ENCODE peak calls at places on chromosomes 1 and 21, in eight cellular contexts. F is AG04449, X is ascending aorta, P is MM.1S, G is endothelial cell, K is AG10803, T is sigmoid colon, B is AG04450. D is an unnamed sample.

GRCh38 chr1:241442686-241443085 is 76.9 kb downstream of the FH start:
- DNase-seq in X (no peak), B (no peak), T (no peak), K (no peak), F (no peak), P (no peak), G (no peak), D (no peak)

GRCh38 chr1:33347650-33347992 is 26.7 kb upstream of the A3GALT2 start:
- DNase-seq in X (no peak), G (no peak), K (peak), T (peak), F (no peak), P (no peak), B (no peak), D (no peak)

GRCh38 chr1:52523376-52523775 is 29.5 kb downstream of the TUT4 start:
- DNase-seq in K (peak), B (peak), T (no peak), G (no peak), X (no peak), P (peak), F (peak), D (no peak)

GRCh38 chr1:9639190-9639589 is 12.3 kb upstream of the PIK3CD start:
- DNase-seq in G (no peak), F (no peak), P (no peak), K (no peak), B (no peak), X (no peak), T (no peak), D (no peak)

GRCh38 chr1:116433283-116434257 is 60.5 kb downstream of the ATP1A1 start:
- DNase-seq in T (no peak), B (no peak), P (no peak), X (no peak), K (peak), G (no peak), F (no peak), D (no peak)

GRCh38 chr21:16588433-16588860 is 858.7 kb downstream of the USP25 start:
- DNase-seq in B (peak), T (peak), F (peak), X (peak), K (peak), P (no peak), G (peak), D (peak)

GRCh38 chr1:108000620-108001105 is 35.7 kb upstream of the VAV3 start:
- DNase-seq in F (no peak), K (peak), B (peak), P (no peak), T (peak), X (no peak), G (no peak), D (no peak)

GRCh38 chr1:184910596-184910995 is 63.7 kb downstream of the NIBAN1 start:
- DNase-seq in F (no peak), T (peak), X (no peak), B (no peak), G (no peak), K (peak), P (no peak), D (no peak)

GRCh38 chr1:112557385-112557784 is 48.6 kb downstream of the WNT2B start:
- DNase-seq in G (no peak), T (no peak), K (peak), F (no peak), B (no peak), X (no peak), P (no peak), D (no peak)

GRCh38 chr1:9792156-9793042 is 31.4 kb downstream of the CLSTN1 start:
- DNase-seq in G (no peak), T (peak), B (no peak), K (peak), P (no peak), X (no peak), F (no peak), D (no peak)

GRCh38 chr1:183604811-183605210 is 14.6 kb upstream of the NCF2 start:
- DNase-seq in B (no peak), P (no peak), X (no peak), T (no peak), F (no peak), K (no peak), G (no peak), D (no peak)

GRCh38 chr1:1462318-1462966 is 9.1 kb upstream of the ATAD3B start:
- DNase-seq in F (no peak), T (no peak), X (no peak), G (no peak), K (peak), P (peak), B (no peak), D (no peak)

GRCh38 chr1:218718977-218719376 is 373.8 kb downstream of the TGFB2 start:
- DNase-seq in G (no peak), K (no peak), B (peak), T (no peak), X (no peak), P (no peak), F (peak), D (no peak)

GRCh38 chr1:18816808-18817207 is 42.7 kb downstream of the TAS1R2 start:
- DNase-seq in T (no peak), G (no peak), P (no peak), K (peak), F (no peak), X (no peak), B (no peak), D (no peak)

GRCh38 chr21:46569071-46569470 is 35.8 kb downstream of the S100B start:
- DNase-seq in G (no peak), B (no peak), T (no peak), P (no peak), X (no peak), F (peak), K (peak), D (no peak)

GRCh38 chr1:227846265-227846858 is 30.9 kb downstream of the PRSS38 start:
- DNase-seq in X (no peak), T (no peak), F (no peak), K (no peak), G (no peak), P (no peak), B (no peak), D (no peak)

GRCh38 chr1:93992190-93992589 is 83.0 kb upstream of the GCLM start:
- DNase-seq in X (no peak), T (no peak), F (no peak), P (no peak), G (no peak), K (no peak), B (no peak), D (no peak)

GRCh38 chr1:17369466-17369865 is 2.5 kb upstream of the PADI6 start:
- DNase-seq in F (peak), B (no peak), K (peak), G (no peak), T (no peak), X (no peak), P (no peak), D (no peak)

GRCh38 chr1:66331641-66332523 is 202.1 kb upstream of the SGIP1 start:
- DNase-seq in X (no peak), G (peak), F (peak), T (peak), K (peak), P (peak), B (peak), D (no peak)

GRCh38 chr21:25871566-25871965 is 136.8 kb downstream of the GABPA start:
- DNase-seq in P (no peak), K (no peak), B (no peak), F (no peak), T (no peak), G (peak), X (no peak), D (no peak)

GRCh38 chr1:214550339-214551051 is 907 bp downstream of the PTPN14 start:
- DNase-seq in P (no peak), T (no peak), G (no peak), K (no peak), X (no peak), F (no peak), B (no peak), D (no peak)

GRCh38 chr1:153789478-153790148 is 14.4 kb downstream of the SLC27A3 start:
- DNase-seq in X (no peak), B (no peak), K (no peak), G (no peak), T (peak), F (no peak), P (peak), D (no peak)

GRCh38 chr1:75588779-75589475 is 22.0 kb downstream of the SLC44A5 start:
- DNase-seq in T (no peak), G (no peak), B (no peak), F (no peak), X (no peak), P (no peak), K (no peak), D (no peak)

GRCh38 chr1:219189942-219190341 is 16.3 kb downstream of the LYPLAL1 start:
- DNase-seq in G (no peak), K (no peak), B (no peak), T (no peak), F (no peak), X (no peak), P (no peak), D (no peak)

GRCh38 chr1:185645686-185646085 is 88.5 kb upstream of the HMCN1 start:
- DNase-seq in G (no peak), K (peak), F (no peak), T (no peak), B (no peak), P (no peak), X (no peak), D (no peak)

GRCh38 chr1:27575861-27576331 is 28.0 kb downstream of the AHDC1 start:
- DNase-seq in G (peak), F (no peak), P (peak), K (no peak), B (no peak), T (peak), X (no peak), D (peak)

GRCh38 chr21:29888437-29888836 is 51.4 kb downstream of the GRIK1 start:
- DNase-seq in X (no peak), F (no peak), P (no peak), T (no peak), B (no peak), G (no peak), K (peak), D (no peak)

GRCh38 chr1:184257873-184258272 is 129.0 kb upstream of the C1orf21 start:
- DNase-seq in T (no peak), G (no peak), K (no peak), X (no peak), B (no peak), P (no peak), F (no peak), D (no peak)

GRCh38 chr1:15187175-15187810 is 33.7 kb downstream of the TMEM51 start:
- DNase-seq in B (no peak), X (no peak), G (no peak), P (no peak), F (no peak), T (no peak), K (no peak), D (no peak)

GRCh38 chr1:223316082-223316481 is 47.9 kb downstream of the SUSD4 start:
- DNase-seq in X (no peak), G (no peak), B (no peak), K (no peak), F (no peak), P (no peak), T (no peak), D (no peak)

GRCh38 chr21:26835027-26835713 is 10.0 kb downstream of the ADAMTS1 start:
- DNase-seq in K (peak), T (peak), B (no peak), X (no peak), G (no peak), F (peak), P (no peak), D (no peak)

GRCh38 chr1:4557949-4558348 is 96.5 kb upstream of the AJAP1 start:
- DNase-seq in X (no peak), T (no peak), F (no peak), K (no peak), G (no peak), P (no peak), B (no peak), D (no peak)

GRCh38 chr1:11535761-11536572 is 57.0 kb downstream of the DISP3 start:
- DNase-seq in P (no peak), B (no peak), K (no peak), T (no peak), F (no peak), G (no peak), X (no peak), D (no peak)

GRCh38 chr1:209989525-209989924 is 51.5 kb downstream of the SYT14 start:
- DNase-seq in F (no peak), G (no peak), P (peak), T (no peak), K (peak), B (no peak), X (no peak), D (no peak)
- TF ChIP-seq CTCF in F (no peak), G (no peak), P (peak), T (peak), K (peak), B (peak), X (no peak), D (peak)

GRCh38 chr1:242828199-242828598 is 303.7 kb upstream of the PLD5 start:
- DNase-seq in K (no peak), B (no peak), G (no peak), F (no peak), X (no peak), P (no peak), T (no peak), D (no peak)
- TF ChIP-seq CTCF in K (no peak), B (no peak), G (no peak), F (no peak), X (no peak), P (no peak), T (no peak), D (no peak)

GRCh38 chr1:37514350-37515184 is at the start of gene MEAF6:
- DNase-seq in B (peak), T (peak), X (peak), G (peak), P (peak), F (no peak), K (peak), D (peak)

GRCh38 chr1:37506740-37507139 is 7.8 kb downstream of the MEAF6 start:
- DNase-seq in F (no peak), B (no peak), T (no peak), K (no peak), G (no peak), P (no peak), X (no peak), D (no peak)

GRCh38 chr1:37513795-37514349 is 694 bp downstream of the MEAF6 start:
- DNase-seq in F (no peak), B (no peak), P (peak), T (no peak), X (no peak), G (peak), K (no peak), D (peak)

GRCh38 chr1:37509181-37509580 is 5.4 kb downstream of the MEAF6 start:
- DNase-seq in G (no peak), B (no peak), T (no peak), F (no peak), X (no peak), P (peak), K (peak), D (no peak)
- TF ChIP-seq CTCF in G (no peak), B (peak), T (no peak), F (peak), X (no peak), P (peak), K (peak), D (peak)

GRCh38 chr1:7287013-7287412 is 484.1 kb upstream of the VAMP3 start:
- DNase-seq in F (no peak), T (no peak), K (no peak), X (no peak), P (no peak), G (no peak), B (no peak), D (no peak)
- TF ChIP-seq CTCF in F (no peak), T (no peak), K (no peak), X (no peak), P (no peak), G (no peak), B (no peak), D (no peak)

GRCh38 chr1:44302557-44302956 is 52.5 kb downstream of the ERI3 start:
- DNase-seq in G (no peak), B (no peak), T (no peak), K (no peak), P (no peak), X (no peak), F (no peak), D (no peak)
- TF ChIP-seq CTCF in G (no peak), B (no peak), T (no peak), K (no peak), P (no peak), X (no peak), F (no peak), D (no peak)

GRCh38 chr1:50109647-50110075 is 941 bp downstream of the ELAVL4 start:
- DNase-seq in F (no peak), T (no peak), P (no peak), G (no peak), K (peak), B (no peak), X (no peak), D (no peak)

GRCh38 chr1:50108497-50109073 is at the start of gene ELAVL4:
- DNase-seq in P (no peak), B (no peak), K (no peak), X (no peak), F (no peak), T (no peak), G (no peak), D (no peak)

GRCh38 chr1:50103615-50104081 is 5.1 kb upstream of the ELAVL4 start:
- DNase-seq in G (no peak), X (no peak), P (no peak), B (no peak), F (no peak), T (no peak), K (no peak), D (no peak)

GRCh38 chr1:50106095-50106761 is 2.5 kb upstream of the ELAVL4 start:
- DNase-seq in G (no peak), X (no peak), T (no peak), K (no peak), P (no peak), B (no peak), F (no peak), D (no peak)

GRCh38 chr1:50105430-50105829 is 3.3 kb upstream of the ELAVL4 start:
- DNase-seq in X (no peak), P (no peak), T (no peak), K (no peak), B (no peak), G (no peak), F (no peak), D (no peak)
- TF ChIP-seq CTCF in X (no peak), P (peak), T (no peak), K (no peak), B (no peak), G (peak), F (no peak), D (peak)

GRCh38 chr1:232164078-232164963 is 465.6 kb downstream of the SIPA1L2 start:
- DNase-seq in T (no peak), K (peak), F (no peak), P (no peak), G (no peak), X (no peak), B (no peak), D (no peak)

GRCh38 chr1:232162001-232162400 is 467.9 kb downstream of the SIPA1L2 start:
- DNase-seq in F (no peak), X (no peak), G (no peak), T (no peak), B (no peak), P (no peak), K (no peak), D (no peak)

GRCh38 chr1:232168513-232168912 is 461.4 kb downstream of the SIPA1L2 start:
- DNase-seq in X (no peak), T (no peak), K (no peak), F (no peak), B (no peak), P (no peak), G (no peak), D (no peak)

GRCh38 chr1:232166942-232167341 is 463.0 kb downstream of the SIPA1L2 start:
- DNase-seq in X (no peak), G (no peak), B (no peak), K (no peak), F (no peak), T (no peak), P (peak), D (no peak)

DNA sequence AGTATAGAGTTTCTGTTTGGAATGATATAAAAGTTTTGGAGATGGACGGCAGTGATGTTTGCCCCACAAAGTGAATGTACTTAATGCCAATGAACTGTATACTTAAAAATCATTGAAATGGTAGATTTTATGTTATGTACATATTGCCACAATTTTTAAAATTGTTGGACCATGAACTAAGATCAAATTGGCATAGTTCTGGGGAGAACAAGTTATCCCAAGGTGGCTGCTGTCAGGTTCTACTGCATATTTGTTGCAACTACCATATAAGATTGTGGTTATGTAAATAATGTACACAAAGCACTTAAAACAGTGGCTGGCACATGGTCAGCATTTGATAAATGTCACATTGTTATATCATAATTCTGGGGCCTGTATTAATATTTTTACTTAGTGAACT is 466.4 kb downstream of the SIPA1L2 start:
- DNase-seq in F (no peak), K (no peak), B (no peak), P (no peak), G (no peak), T (no peak), X (no peak), D (no peak)
- TF ChIP-seq CTCF in F (no peak), K (no peak), B (no peak), P (no peak), G (no peak), T (no peak), X (no peak), D (no peak)

GRCh38 chr1:157410457-157410856 is 141.9 kb downstream of the FCRL5 start:
- DNase-seq in F (no peak), X (no peak), T (no peak), B (no peak), K (no peak), G (no peak), P (no peak), D (no peak)

GRCh38 chr1:157411064-157411463 is 141.3 kb downstream of the FCRL5 start:
- DNase-seq in X (no peak), T (no peak), P (no peak), F (no peak), K (no peak), B (no peak), G (no peak), D (no peak)

GRCh38 chr1:157409927-157410326 is 142.4 kb downstream of the FCRL5 start:
- DNase-seq in F (no peak), G (no peak), B (no peak), K (no peak), X (no peak), P (no peak), T (no peak), D (no peak)

GRCh38 chr1:157411769-157412168 is 140.5 kb downstream of the FCRL5 start:
- DNase-seq in K (no peak), B (no peak), X (no peak), F (no peak), G (no peak), P (no peak), T (no peak), D (no peak)

GRCh38 chr1:157412308-157412707 is 140.0 kb downstream of the FCRL5 start:
- DNase-seq in P (no peak), X (no peak), T (no peak), G (no peak), B (no peak), K (no peak), F (no peak), D (no peak)
- TF ChIP-seq CTCF in P (no peak), X (no peak), T (no peak), G (no peak), B (no peak), K (no peak), F (no peak), D (no peak)

DNA sequence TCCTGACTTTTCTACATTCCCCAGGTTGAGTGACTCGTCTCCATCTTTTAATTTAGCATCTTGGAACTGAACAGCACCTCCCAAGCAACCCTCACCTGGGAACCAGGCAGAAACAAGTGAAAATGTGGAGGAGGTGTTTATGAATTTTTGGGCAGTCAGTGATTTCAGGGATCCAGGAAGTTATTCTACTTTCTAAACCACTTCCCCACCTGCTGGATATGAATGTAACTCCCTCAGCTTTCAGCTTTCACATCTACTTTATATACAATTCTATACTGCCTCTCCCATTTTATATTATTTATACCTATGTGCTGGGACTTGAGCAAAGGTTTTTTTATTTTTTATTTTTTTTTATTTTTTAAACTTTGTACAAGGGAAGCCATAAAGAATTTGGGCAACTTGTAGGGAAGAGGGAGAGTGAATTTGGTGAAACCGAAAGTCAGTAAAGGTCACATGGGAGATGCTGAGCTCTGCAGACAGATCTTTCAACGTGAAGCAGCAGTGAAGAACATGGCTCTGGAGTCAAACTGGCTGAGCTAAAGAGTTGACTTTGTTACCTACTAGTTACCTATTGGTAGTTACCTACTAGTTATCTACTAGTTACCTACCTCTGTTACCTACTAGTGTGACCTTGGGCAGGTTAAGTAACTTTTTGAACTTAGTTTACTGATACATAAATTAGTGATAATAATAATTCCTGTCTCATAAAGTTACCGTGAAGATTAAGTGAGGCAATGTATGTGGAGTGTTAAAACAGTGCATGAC is 45.5 kb downstream of the DDR2 start:
- DNase-seq in K (no peak), F (no peak), B (no peak), G (no peak), X (no peak), T (no peak), P (peak), D (no peak)
- TF ChIP-seq CTCF in K (peak), F (no peak), B (no peak), G (no peak), X (no peak), T (no peak), P (peak), D (no peak)

D was measured in progenitor cell of endocrine pancreas.